ENCODE peak calls at places on chromosomes 16 and 17, in four cellular contexts. One of them, this sample, is unnamed.

GRCh38 chr17:7001562-7001961 is 5.7 kb downstream of the ALOX12 start:
- DNase-seq in K562: peak; percentile 70
- DNase-seq in A549: no peak
- DNase-seq in H1: peak; percentile 89
- DNase-seq in this sample: no peak

GRCh38 chr16:70577256-70577698 is 53.7 kb downstream of the SF3B3 start:
- DNase-seq in K562: no peak
- DNase-seq in H1: peak; percentile 58
- DNase-seq in A549: no peak
- DNase-seq in this sample: no peak

GRCh38 chr16:75644240-75645012 is 3.0 kb downstream of the KARS1 start:
- DNase-seq in K562: no peak
- DNase-seq in H1: no peak
- DNase-seq in A549: no peak
- DNase-seq in this sample: no peak

GRCh38 chr16:10965440-10966039 is 21.2 kb downstream of the CLEC16A start:
- DNase-seq in H1: no peak
- DNase-seq in A549: no peak
- DNase-seq in K562: peak; percentile 32
- DNase-seq in this sample: no peak

GRCh38 chr16:78762222-78762621 is 662.8 kb downstream of the WWOX start:
- DNase-seq in H1: no peak
- DNase-seq in A549: no peak
- DNase-seq in K562: no peak
- DNase-seq in this sample: no peak

GRCh38 chr16:58198022-58198683 is at the start of gene CSNK2A2:
- DNase-seq in K562: peak; percentile 86
- DNase-seq in A549: peak; percentile 78
- DNase-seq in H1: peak; percentile 72
- DNase-seq in this sample: peak; percentile 56

GRCh38 chr17:2903193-2903974 is 107.1 kb downstream of the RAP1GAP2 start:
- DNase-seq in A549: no peak
- DNase-seq in H1: no peak
- DNase-seq in K562: no peak
- DNase-seq in this sample: peak; percentile 17

GRCh38 chr17:68462381-68463210 is 5.3 kb upstream of the WIPI1 start:
- DNase-seq in K562: peak; percentile 91
- DNase-seq in A549: peak; percentile 84
- DNase-seq in H1: peak; percentile 76
- DNase-seq in this sample: peak; percentile 88

GRCh38 chr17:68296217-68297140 is 5.2 kb downstream of the ARSG start:
- DNase-seq in K562: no peak
- DNase-seq in A549: no peak
- DNase-seq in H1: no peak
- DNase-seq in this sample: no peak

GRCh38 chr17:71325886-71326285 is 794.9 kb upstream of the SOX9 start:
- DNase-seq in H1: no peak
- DNase-seq in K562: no peak
- DNase-seq in A549: no peak
- DNase-seq in this sample: no peak

GRCh38 chr16:84484579-84485254 is 19.7 kb downstream of the MEAK7 start:
- DNase-seq in K562: peak; percentile 83
- DNase-seq in A549: peak; percentile 47
- DNase-seq in H1: peak; percentile 73
- DNase-seq in this sample: peak; percentile 62

GRCh38 chr17:45923511-45924268 is 29.3 kb downstream of the MAPT start:
- DNase-seq in A549: no peak
- DNase-seq in K562: no peak
- DNase-seq in H1: no peak
- DNase-seq in this sample: peak; percentile 86

GRCh38 chr17:78947235-78948153 is 22.3 kb upstream of the TIMP2 start:
- DNase-seq in A549: no peak
- DNase-seq in H1: no peak
- DNase-seq in K562: no peak
- DNase-seq in this sample: peak; percentile 68

GRCh38 chr16:47617732-47618131 is 156.6 kb downstream of the PHKB start:
- DNase-seq in H1: no peak
- DNase-seq in A549: no peak
- DNase-seq in K562: peak; percentile 15
- DNase-seq in this sample: peak; percentile 67

GRCh38 chr17:7045492-7046126 is 1.7 kb upstream of the SLC16A11 start:
- DNase-seq in K562: peak; percentile 65
- DNase-seq in A549: peak; percentile 76
- DNase-seq in H1: no peak
- DNase-seq in this sample: peak; percentile 80

GRCh38 chr17:38674013-38674748 is 576 bp downstream of the EPOP start:
- DNase-seq in K562: no peak
- DNase-seq in H1: peak; percentile 69
- DNase-seq in A549: peak; percentile 35
- DNase-seq in this sample: no peak

GRCh38 chr16:69435977-69436729 is 11.7 kb downstream of the CYB5B start:
- DNase-seq in H1: no peak
- DNase-seq in A549: no peak
- DNase-seq in K562: no peak
- DNase-seq in this sample: peak; percentile 69

GRCh38 chr17:82905130-82905529 is 65.3 kb upstream of the ZNF750 start:
- DNase-seq in H1: no peak
- DNase-seq in K562: no peak
- DNase-seq in A549: no peak
- DNase-seq in this sample: no peak

GRCh38 chr16:16062023-16062932 is 112.9 kb downstream of the ABCC1 start:
- DNase-seq in A549: no peak
- DNase-seq in K562: peak; percentile 32
- DNase-seq in H1: no peak
- DNase-seq in this sample: no peak

GRCh38 chr17:640436-640835 is 74.2 kb downstream of the VPS53 start:
- DNase-seq in K562: no peak
- DNase-seq in H1: no peak
- DNase-seq in A549: no peak
- DNase-seq in this sample: no peak

GRCh38 chr17:82913304-82914043 is 73.7 kb upstream of the ZNF750 start:
- DNase-seq in A549: peak; percentile 31
- DNase-seq in H1: no peak
- DNase-seq in K562: peak; percentile 16
- DNase-seq in this sample: peak; percentile 42

GRCh38 chr16:12398736-12399047 is 405.0 kb downstream of the CPPED1 start:
- DNase-seq in K562: no peak
- DNase-seq in A549: no peak
- DNase-seq in H1: no peak
- DNase-seq in this sample: no peak

GRCh38 chr16:80323187-80323807 is 217.5 kb upstream of the DYNLRB2 start:
- DNase-seq in H1: no peak
- DNase-seq in A549: no peak
- DNase-seq in K562: no peak
- DNase-seq in this sample: no peak

GRCh38 chr16:82402665-82403218 is 224.0 kb upstream of the CDH13 start:
- DNase-seq in H1: no peak
- DNase-seq in K562: no peak
- DNase-seq in A549: no peak
- DNase-seq in this sample: no peak

GRCh38 chr16:5064915-5065314 is 841 bp downstream of the C16orf89 start:
- DNase-seq in K562: no peak
- DNase-seq in A549: no peak
- DNase-seq in H1: no peak
- DNase-seq in this sample: no peak

GRCh38 chr17:80671823-80672105 is 127.1 kb downstream of the RPTOR start:
- DNase-seq in H1: no peak
- DNase-seq in A549: no peak
- DNase-seq in K562: no peak
- DNase-seq in this sample: no peak

GRCh38 chr17:29930399-29931010 is 477 bp upstream of the SSH2 start:
- DNase-seq in A549: no peak
- DNase-seq in K562: peak; percentile 20
- DNase-seq in H1: peak; percentile 49
- DNase-seq in this sample: peak; percentile 3

GRCh38 chr17:59814685-59815084 is 78.1 kb downstream of the TUBD1 start:
- DNase-seq in H1: no peak
- DNase-seq in A549: no peak
- DNase-seq in K562: no peak
- DNase-seq in this sample: no peak

GRCh38 chr17:83036666-83037065 is 42.7 kb upstream of the METRNL start:
- DNase-seq in H1: no peak
- DNase-seq in K562: no peak
- DNase-seq in A549: no peak
- DNase-seq in this sample: no peak

GRCh38 chr16:55809386-55809785 is 23.5 kb downstream of the CES1 start:
- DNase-seq in K562: no peak
- DNase-seq in A549: no peak
- DNase-seq in H1: peak; percentile 44
- DNase-seq in this sample: no peak

GRCh38 chr16:85403693-85404092 is 209.4 kb upstream of the GSE1 start:
- DNase-seq in H1: peak; percentile 43
- DNase-seq in K562: no peak
- DNase-seq in A549: no peak
- DNase-seq in this sample: no peak

GRCh38 chr16:87963400-87963799 is 12.2 kb downstream of the BANP start:
- DNase-seq in K562: no peak
- DNase-seq in H1: no peak
- DNase-seq in A549: no peak
- DNase-seq in this sample: no peak

GRCh38 chr16:2514333-2515179 is 804 bp downstream of the ATP6V0C start:
- DNase-seq in K562: no peak
- DNase-seq in A549: no peak
- DNase-seq in H1: no peak
- DNase-seq in this sample: no peak

GRCh38 chr16:75745823-75746222 is 19.5 kb upstream of the CPHXL start:
- DNase-seq in K562: no peak
- DNase-seq in A549: no peak
- DNase-seq in H1: no peak
- DNase-seq in this sample: no peak

DNA sequence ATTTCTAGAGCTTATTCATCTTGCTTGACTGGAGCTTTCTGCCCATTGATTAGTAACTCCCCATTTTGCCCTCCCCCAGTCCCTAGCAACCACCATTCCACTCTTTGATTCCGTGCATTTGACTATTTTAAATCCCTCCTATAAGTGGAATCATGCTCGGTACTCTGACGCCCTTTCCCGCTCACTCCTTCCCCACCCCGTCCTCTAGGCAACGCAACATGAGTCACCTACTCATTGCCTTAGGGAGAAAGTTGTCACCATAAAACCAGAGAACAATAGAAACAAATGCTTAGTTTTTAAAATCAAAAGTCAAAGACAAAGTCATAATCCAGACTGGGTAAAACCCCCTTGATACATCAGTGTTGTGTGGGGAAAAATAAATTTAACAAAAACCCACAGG is 45.5 kb upstream of the RBBP6 start:
- DNase-seq in A549: no peak
- DNase-seq in H1: no peak
- DNase-seq in K562: no peak
- DNase-seq in this sample: no peak
- TF ChIP-seq RNF2 in A549: no peak
- TF ChIP-seq RNF2 in H1: no peak
- TF ChIP-seq RNF2 in K562: no peak
- TF ChIP-seq RNF2 in this sample: no peak

GRCh38 chr17:76538281-76538931 is 897 bp upstream of the CYGB start:
- DNase-seq in K562: no peak
- DNase-seq in H1: no peak
- DNase-seq in A549: no peak
- DNase-seq in this sample: no peak
- TF ChIP-seq RNF2 in K562: no peak
- TF ChIP-seq RNF2 in H1: no peak
- TF ChIP-seq RNF2 in A549: no peak
- TF ChIP-seq RNF2 in this sample: no peak

GRCh38 chr17:28381141-28381825 is 9.8 kb downstream of the SARM1 start:
- DNase-seq in K562: peak; percentile 54
- DNase-seq in H1: peak; percentile 91
- DNase-seq in A549: no peak
- DNase-seq in this sample: no peak

GRCh38 chr17:28385037-28385797 is 13.7 kb downstream of the SARM1 start:
- DNase-seq in A549: no peak
- DNase-seq in K562: no peak
- DNase-seq in H1: no peak
- DNase-seq in this sample: no peak

GRCh38 chr17:28380572-28380907 is 9.0 kb downstream of the SARM1 start:
- DNase-seq in A549: no peak
- DNase-seq in K562: no peak
- DNase-seq in H1: no peak
- DNase-seq in this sample: no peak

GRCh38 chr17:28384281-28385036 is 13.0 kb downstream of the SARM1 start:
- DNase-seq in H1: peak; percentile 77
- DNase-seq in A549: no peak
- DNase-seq in K562: peak; percentile 35
- DNase-seq in this sample: no peak

DNA sequence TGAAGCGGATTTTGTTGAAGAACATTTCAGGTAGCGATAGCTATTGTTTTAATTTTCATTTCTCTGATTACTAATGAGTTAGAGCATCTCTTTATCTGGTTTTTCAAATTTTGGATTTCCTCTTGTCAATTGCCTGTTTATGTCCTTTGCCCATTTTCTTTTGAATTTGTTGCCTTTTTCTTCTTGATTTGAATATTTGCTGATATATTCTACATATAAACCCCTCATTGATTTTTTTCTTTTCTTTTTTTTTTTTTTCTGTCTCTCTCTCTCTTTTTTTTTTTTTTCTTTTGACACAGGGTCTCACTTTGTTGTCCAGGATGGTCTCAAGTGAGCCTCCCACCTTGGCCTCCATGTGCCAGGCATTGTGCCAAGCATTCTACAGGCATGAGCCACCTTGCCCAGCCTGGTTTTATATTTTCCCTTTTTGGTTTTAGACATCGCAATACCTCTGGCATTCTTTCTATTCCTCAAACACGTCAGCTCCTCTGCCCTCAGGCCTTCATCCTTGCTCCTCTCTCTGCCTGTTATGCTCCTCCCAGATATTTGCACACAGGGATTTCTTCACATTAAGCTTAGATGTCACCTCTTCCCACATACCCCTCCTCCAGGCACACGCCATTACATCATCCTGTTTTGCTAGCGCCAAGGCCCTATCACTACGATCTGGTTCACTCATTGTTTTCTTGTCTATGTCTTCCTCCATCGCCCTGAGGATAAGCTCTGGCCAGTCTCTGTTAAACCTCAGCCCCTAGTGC is 8.5 kb downstream of the SARM1 start:
- DNase-seq in H1: no peak
- DNase-seq in K562: no peak
- DNase-seq in A549: no peak
- DNase-seq in this sample: peak; percentile 77
- TF ChIP-seq RNF2 in H1: no peak
- TF ChIP-seq RNF2 in K562: no peak
- TF ChIP-seq RNF2 in A549: no peak
- TF ChIP-seq RNF2 in this sample: no peak

GRCh38 chr17:43532581-43532980 is 13.6 kb downstream of the ETV4 start:
- DNase-seq in K562: no peak
- DNase-seq in H1: no peak
- DNase-seq in A549: no peak
- DNase-seq in this sample: no peak

GRCh38 chr17:43533699-43534098 is 12.4 kb downstream of the ETV4 start:
- DNase-seq in A549: no peak
- DNase-seq in K562: no peak
- DNase-seq in H1: no peak
- DNase-seq in this sample: no peak

GRCh38 chr17:43531955-43532354 is 14.2 kb downstream of the ETV4 start:
- DNase-seq in H1: no peak
- DNase-seq in A549: no peak
- DNase-seq in K562: no peak
- DNase-seq in this sample: peak; percentile 53

GRCh38 chr17:43534909-43535308 is 11.2 kb downstream of the ETV4 start:
- DNase-seq in A549: no peak
- DNase-seq in H1: no peak
- DNase-seq in K562: peak; percentile 66
- DNase-seq in this sample: no peak

GRCh38 chr17:43536236-43537088 is 9.7 kb downstream of the ETV4 start:
- DNase-seq in A549: no peak
- DNase-seq in K562: peak; percentile 35
- DNase-seq in H1: no peak
- DNase-seq in this sample: no peak
- TF ChIP-seq RNF2 in A549: no peak
- TF ChIP-seq RNF2 in K562: no peak
- TF ChIP-seq RNF2 in H1: no peak
- TF ChIP-seq RNF2 in this sample: no peak